ENCODE peak calls at places on chromosomes 4 and X, in nine cellular contexts. P is stimulated activated CD4-positive, alpha-beta T cell treated with anti-CD3 and anti-CD28 coated beads, TNF-alpha, amount 100 ng/mL, for 24 hours; O is CD4-positive, alpha-beta memory T cell; E is Right ventricle myocardium inferior; D is NCI-H1930; H is HuH-7; K is GM20000; G is HTR-8/SVneo; W is anterior cingulate cortex. N is an unnamed sample.

GRCh38 chr4:2886622-2887021 is 43.0 kb downstream of the ADD1 start:
- DNase-seq in P (no peak), O (no peak), E (no peak), D (no peak), H (no peak), K (no peak), G (no peak), W (no peak), N (no peak)

GRCh38 chr4:89753601-89754066 is 83.3 kb downstream of the SNCA start:
- DNase-seq in P (no peak), O (no peak), E (no peak), D (no peak), H (peak), K (no peak), G (peak), W (no peak), N (no peak)

GRCh38 chrX:54473993-54474859 is 21.8 kb downstream of the FGD1 start:
- DNase-seq in P (no peak), O (no peak), E (no peak), D (no peak), H (no peak), K (no peak), G (no peak), W (no peak), N (no peak)

GRCh38 chr4:156888762-156889161 is 82.8 kb downstream of the PDGFC start:
- DNase-seq in P (no peak), O (no peak), E (no peak), D (no peak), H (no peak), K (no peak), G (no peak), W (no peak), N (no peak)

GRCh38 chr4:127006509-127006908 is 626.2 kb upstream of the INTU start:
- DNase-seq in P (no peak), O (no peak), E (no peak), D (no peak), H (no peak), K (no peak), G (no peak), W (no peak), N (no peak)

GRCh38 chrX:124747295-124747694 is 400.9 kb downstream of the SH2D1A start:
- DNase-seq in P (no peak), O (no peak), E (no peak), D (no peak), H (no peak), K (no peak), G (no peak), W (no peak), N (no peak)

GRCh38 chr4:150588341-150588740 is 6.4 kb downstream of the MAB21L2 start:
- DNase-seq in P (no peak), O (no peak), E (no peak), D (no peak), H (no peak), K (no peak), G (no peak), W (no peak), N (no peak)

GRCh38 chr4:70577220-70577927 is 14.7 kb upstream of the AMBN start:
- DNase-seq in P (no peak), O (no peak), E (no peak), D (no peak), H (no peak), K (no peak), G (no peak), W (no peak), N (no peak)

GRCh38 chr4:122663814-122664610 is 43.1 kb upstream of the IL21 start:
- DNase-seq in P (peak), O (no peak), E (no peak), D (no peak), H (no peak), K (no peak), G (no peak), W (no peak), N (no peak)

GRCh38 chr4:617644-618330 is 7.6 kb upstream of the PDE6B start:
- DNase-seq in P (no peak), O (no peak), E (no peak), D (no peak), H (no peak), K (no peak), G (no peak), W (no peak), N (no peak)

GRCh38 chr4:28254003-28254402 is 1393.4 kb downstream of the STIM2 start:
- DNase-seq in P (no peak), O (no peak), E (no peak), D (no peak), H (no peak), K (no peak), G (no peak), W (no peak), N (no peak)

GRCh38 chr4:104901438-104901837 is 245.2 kb upstream of the TET2 start:
- DNase-seq in P (no peak), O (no peak), E (no peak), D (no peak), H (no peak), K (no peak), G (no peak), W (peak), N (no peak)

GRCh38 chrX:30653415-30654131 is at the start of gene GK:
- DNase-seq in P (no peak), O (peak), E (peak), D (no peak), H (no peak), K (peak), G (no peak), W (peak), N (no peak)

GRCh38 chr4:108044951-108045686 is 55.4 kb downstream of the HADH start:
- DNase-seq in P (no peak), O (no peak), E (no peak), D (no peak), H (no peak), K (no peak), G (no peak), W (no peak), N (no peak)

GRCh38 chrX:12360389-12360788 is 222.1 kb downstream of the FRMPD4 start:
- DNase-seq in P (no peak), O (no peak), E (no peak), D (no peak), H (no peak), K (no peak), G (no peak), W (no peak), N (no peak)

GRCh38 chrX:119573840-119574393 is 446 bp upstream of the UBE2A start:
- DNase-seq in P (no peak), O (no peak), E (no peak), D (no peak), H (peak), K (peak), G (peak), W (peak), N (peak)

N was measured in GM13977.